ENCODE peak calls at places on chromosomes 2 and 18, in four cellular contexts. Q is HepG2, A is K562, K is HEK293T. Y is an unnamed sample.

GRCh38 chr2:241499146-241499965 is 9.0 kb downstream of the STK25 start:
- DNase-seq in K (no peak), Q (no peak), A (no peak), Y (no peak)

GRCh38 chr2:98511981-98512380 is 67.3 kb downstream of the INPP4A start:
- DNase-seq in A (no peak), K (no peak), Q (no peak), Y (no peak)

GRCh38 chr2:233351423-233351822 is 2.9 kb upstream of the DGKD start:
- DNase-seq in K (no peak), Q (no peak), A (no peak), Y (no peak)

GRCh38 chr18:11955299-11956029 is 25.8 kb upstream of the IMPA2 start:
- DNase-seq in Q (peak), K (no peak), A (peak), Y (no peak)

GRCh38 chr18:54240629-54241107 is 16.2 kb upstream of the MBD2 start:
- DNase-seq in A (no peak), Q (no peak), K (no peak), Y (no peak)

GRCh38 chr18:8785855-8786765 is 80.8 kb downstream of the MTCL1 start:
- DNase-seq in A (no peak), K (no peak), Q (no peak), Y (no peak)

GRCh38 chr2:70261501-70261900 is 3.6 kb downstream of the PCYOX1 start:
- DNase-seq in K (no peak), Q (no peak), A (no peak), Y (no peak)

GRCh38 chr2:203720011-203720410 is 13.6 kb downstream of the CD28 start:
- DNase-seq in Q (no peak), A (no peak), K (no peak), Y (no peak)

GRCh38 chr2:215796160-215796559 is 217.2 kb downstream of the MREG start:
- DNase-seq in Q (no peak), K (no peak), A (no peak), Y (no peak)

GRCh38 chr2:193377789-193378188 is 1183.1 kb upstream of the TMEFF2 start:
- DNase-seq in Q (no peak), K (no peak), A (no peak), Y (no peak)

GRCh38 chr2:12624911-12625598 is 91.7 kb upstream of the TRIB2 start:
- DNase-seq in A (no peak), K (no peak), Q (no peak), Y (peak)

GRCh38 chr2:60483400-60483799 is 70.1 kb downstream of the BCL11A start:
- DNase-seq in Q (no peak), K (no peak), A (no peak), Y (no peak)

GRCh38 chr2:39593439-39594393 is 72.0 kb upstream of the TMEM178A start:
- DNase-seq in Q (peak), K (peak), A (no peak), Y (peak)

GRCh38 chr2:238164906-238165287 is 6.1 kb downstream of the ERFE start:
- DNase-seq in K (no peak), A (no peak), Q (no peak), Y (no peak)

GRCh38 chr18:25062720-25063119 is 289.2 kb downstream of the ZNF521 start:
- DNase-seq in Q (no peak), A (no peak), K (no peak), Y (no peak)

GRCh38 chr2:227016894-227017293 is 147.1 kb downstream of the COL4A4 start:
- DNase-seq in A (no peak), K (no peak), Q (no peak), Y (no peak)

GRCh38 chr2:42809131-42809875 is 16.9 kb upstream of the HAAO start:
- DNase-seq in A (no peak), Q (no peak), K (no peak), Y (no peak)

GRCh38 chr18:37578886-37579513 is 13.4 kb upstream of the CELF4 start:
- DNase-seq in K (peak), A (peak), Q (peak), Y (no peak)

GRCh38 chr18:55735199-55735855 is 147.3 kb upstream of the TCF4 start:
- DNase-seq in Q (no peak), K (no peak), A (no peak), Y (no peak)

GRCh38 chr2:127117603-127118002 is 10.6 kb upstream of the BIN1 start:
- DNase-seq in A (no peak), Q (no peak), K (no peak), Y (no peak)

GRCh38 chr2:207747653-207748560 is 21.8 kb downstream of the FZD5 start:
- DNase-seq in Q (peak), A (no peak), K (no peak), Y (no peak)

GRCh38 chr2:46967990-46968647 is 52.5 kb upstream of the MCFD2 start:
- DNase-seq in A (peak), K (no peak), Q (no peak), Y (no peak)

GRCh38 chr18:9637036-9637767 is 22.8 kb upstream of the PPP4R1 start:
- DNase-seq in A (no peak), Q (no peak), K (no peak), Y (no peak)

GRCh38 chr2:24543252-24543651 is 52.2 kb downstream of the NCOA1 start:
- DNase-seq in A (no peak), K (no peak), Q (no peak), Y (peak)

DNA sequence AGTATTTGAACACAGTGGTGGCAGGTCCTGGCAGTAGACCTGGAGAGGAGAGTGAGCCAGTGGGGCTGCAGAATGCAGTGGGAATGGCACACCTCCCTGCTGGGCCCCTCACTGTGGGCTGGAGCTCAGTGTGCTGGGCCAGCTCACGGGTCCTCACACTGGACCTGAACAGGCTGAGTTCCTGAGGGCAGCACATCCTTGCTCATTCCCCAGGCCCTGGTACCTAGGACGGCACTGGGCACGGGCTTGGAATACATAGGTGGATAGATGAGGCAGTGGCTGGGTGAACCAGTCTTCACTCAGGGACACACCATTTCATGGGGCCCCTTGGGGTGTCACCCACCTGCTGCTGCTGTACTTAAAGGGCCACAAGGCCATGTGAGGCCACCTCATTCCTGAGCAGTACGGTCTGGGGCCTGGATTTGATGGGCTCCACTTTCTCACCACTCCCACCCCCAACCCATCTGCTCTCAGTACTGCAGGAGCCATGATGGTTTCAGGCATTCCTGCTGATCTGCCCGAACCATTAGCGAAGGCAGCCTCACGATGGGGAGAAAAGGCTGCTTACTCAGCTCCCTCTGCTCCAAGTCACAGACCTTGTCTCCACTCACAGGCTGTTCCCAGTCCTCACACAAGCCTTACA is 4.2 kb downstream of the TMEM177 start:
- DNase-seq in A (no peak), Q (no peak), K (no peak), Y (no peak)
- TF ChIP-seq ELF4 in A (no peak), Q (no peak), K (no peak), Y (no peak)

DNA sequence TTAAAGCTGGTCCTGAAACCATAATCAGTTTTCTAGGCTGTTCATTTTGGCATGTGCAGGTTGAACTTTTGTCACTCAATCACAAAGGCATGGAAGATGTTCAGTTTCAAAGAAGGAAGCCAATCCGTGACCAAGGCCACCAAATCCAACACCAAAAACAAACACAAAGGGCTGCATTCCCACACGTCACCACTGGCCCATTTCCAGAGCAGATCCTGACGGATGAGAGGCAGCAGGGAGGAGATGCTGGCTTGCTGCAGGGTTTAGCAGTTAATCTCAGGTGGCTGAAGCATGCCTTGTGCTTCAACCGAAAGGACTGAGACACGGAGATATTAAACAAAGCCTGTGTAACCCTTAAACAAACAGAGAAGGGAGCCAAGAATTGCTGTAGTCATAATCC is 191.9 kb upstream of the CTAGE1 start:
- DNase-seq in K (peak), Q (peak), A (peak), Y (no peak)
- TF ChIP-seq ELF4 in K (no peak), Q (no peak), A (no peak), Y (no peak)

GRCh38 chr2:134361648-134362047 is 107.8 kb downstream of the MGAT5 start:
- DNase-seq in K (no peak), A (no peak), Q (peak), Y (no peak)

GRCh38 chr2:134362152-134362653 is 108.3 kb downstream of the MGAT5 start:
- DNase-seq in K (no peak), Q (no peak), A (no peak), Y (no peak)

GRCh38 chr2:134359367-134360081 is 105.7 kb downstream of the MGAT5 start:
- DNase-seq in A (no peak), Q (peak), K (no peak), Y (no peak)

GRCh38 chr2:134362751-134363150 is 108.9 kb downstream of the MGAT5 start:
- DNase-seq in A (no peak), Q (no peak), K (no peak), Y (no peak)

DNA sequence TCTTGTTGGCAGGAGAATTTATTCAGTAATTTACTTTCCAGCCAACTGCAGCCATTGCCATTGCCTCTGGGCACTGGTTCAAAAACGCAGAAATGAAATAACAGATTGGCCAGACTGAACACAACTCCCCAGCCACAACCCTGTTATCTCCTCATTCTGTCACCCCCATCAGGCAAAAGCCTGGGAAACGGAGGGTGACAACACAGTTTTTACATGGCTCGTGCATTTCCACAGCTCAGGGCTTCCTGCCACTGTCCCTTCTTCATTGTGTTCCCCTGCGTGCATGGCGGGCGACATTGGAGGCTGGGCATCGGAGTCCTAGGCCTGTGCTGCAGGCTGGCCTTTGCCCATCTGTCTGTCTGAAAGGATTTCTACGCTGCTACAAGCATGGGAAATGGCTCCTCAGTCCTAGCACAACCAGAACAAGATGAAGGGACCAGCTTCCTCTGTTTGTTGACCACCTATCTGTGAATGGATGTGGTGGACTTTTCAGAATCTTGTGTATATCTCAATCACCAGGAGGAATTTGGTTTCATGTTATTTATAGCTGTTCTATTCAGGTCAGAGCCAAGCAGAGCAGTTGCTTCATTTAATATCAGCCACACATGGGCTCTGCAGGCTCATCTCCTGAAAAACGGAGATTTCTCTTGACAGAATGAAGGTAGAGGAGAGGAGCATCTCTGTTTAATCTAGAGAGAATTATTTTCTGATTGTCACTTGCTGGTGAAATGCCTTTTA is 107.0 kb downstream of the MGAT5 start:
- DNase-seq in Q (no peak), A (no peak), K (no peak), Y (no peak)
- TF ChIP-seq ELF4 in Q (no peak), A (no peak), K (no peak), Y (no peak)

DNA sequence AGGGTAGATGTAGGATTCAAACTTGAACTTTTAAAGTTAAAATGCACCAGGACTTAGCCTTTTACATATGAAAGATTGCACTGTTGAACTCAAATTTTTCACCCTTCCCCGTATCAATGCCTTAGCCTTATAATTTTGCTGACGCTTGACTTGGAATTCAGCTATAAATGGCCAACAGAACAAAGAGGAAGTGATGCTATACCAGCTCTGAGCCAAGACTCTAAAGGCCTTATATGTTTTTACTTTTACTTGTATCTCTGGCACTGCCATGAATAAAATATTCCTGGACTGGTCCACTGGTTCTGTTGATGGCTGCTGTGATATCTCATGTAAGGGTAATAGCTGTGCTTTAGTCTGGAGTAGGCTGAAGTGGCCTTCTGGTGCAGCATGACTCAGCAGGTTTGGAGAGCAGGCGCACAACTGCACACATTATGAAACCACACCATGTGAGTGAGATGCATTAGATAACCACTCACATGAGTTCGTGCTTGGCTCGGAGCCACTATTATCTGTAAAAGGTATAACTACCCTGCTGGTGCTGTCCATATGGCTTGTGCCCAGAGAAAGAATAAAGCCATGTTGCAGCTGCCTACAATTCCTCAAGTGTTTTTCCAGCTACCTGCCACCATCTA is 8.4 kb upstream of the IER3IP1 start:
- DNase-seq in K (no peak), Q (peak), A (peak), Y (no peak)
- TF ChIP-seq ELF4 in K (no peak), Q (no peak), A (no peak), Y (no peak)

DNA sequence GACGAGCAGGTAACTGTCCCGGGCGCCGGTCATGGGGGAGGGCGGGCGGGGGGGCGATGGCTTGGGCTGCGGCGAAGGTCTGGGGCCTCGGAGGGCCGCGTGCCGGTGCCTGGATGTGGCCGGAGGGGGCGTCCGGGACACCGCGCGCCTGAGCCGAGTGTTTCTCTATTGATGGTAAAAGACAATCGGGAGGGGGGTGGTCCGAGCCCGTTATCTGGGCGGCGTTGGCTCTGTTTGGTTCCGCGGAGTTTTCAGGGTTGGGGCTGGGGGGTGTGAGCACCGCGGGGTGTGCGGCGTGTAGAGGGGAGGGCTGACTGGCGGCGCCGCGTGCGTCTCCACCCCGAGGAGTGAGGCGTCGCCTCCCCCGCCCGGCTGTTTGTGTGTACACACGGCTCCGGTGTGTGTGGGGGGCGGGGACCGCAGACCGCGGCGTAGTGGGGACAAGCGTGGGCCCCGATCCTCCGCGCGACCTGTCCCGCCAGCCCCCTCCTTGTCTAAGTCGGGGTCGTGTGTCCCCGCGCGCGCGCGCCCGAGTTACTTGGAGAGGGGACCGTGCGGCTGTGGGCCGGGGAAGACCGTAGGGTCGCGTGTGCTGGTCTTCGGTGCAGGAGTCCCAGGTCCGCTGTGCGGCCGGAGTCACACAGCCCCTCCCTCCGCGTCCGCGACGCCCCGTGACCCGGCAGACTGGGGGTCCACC is 1.6 kb downstream of the CTIF start:
- DNase-seq in Q (peak), A (peak), K (peak), Y (peak)
- TF ChIP-seq ELF4 in Q (no peak), A (no peak), K (no peak), Y (no peak)

GRCh38 chr2:45497355-45497754 is 113.7 kb downstream of the SRBD1 start:
- DNase-seq in Q (no peak), A (no peak), K (no peak), Y (no peak)
- TF ChIP-seq ELF4 in Q (no peak), A (no peak), K (no peak), Y (no peak)

GRCh38 chr2:10004401-10004800 is 38.9 kb upstream of the KLF11 start:
- DNase-seq in A (no peak), Q (no peak), K (no peak), Y (no peak)

GRCh38 chr2:10003206-10004125 is 39.9 kb upstream of the KLF11 start:
- DNase-seq in K (no peak), Q (no peak), A (no peak), Y (no peak)

GRCh38 chr2:10002087-10002486 is 41.3 kb upstream of the KLF11 start:
- DNase-seq in Q (no peak), A (no peak), K (no peak), Y (no peak)

GRCh38 chr2:10001551-10001950 is 41.8 kb upstream of the KLF11 start:
- DNase-seq in A (no peak), K (no peak), Q (no peak), Y (no peak)

GRCh38 chr2:10002681-10003080 is 40.7 kb upstream of the KLF11 start:
- DNase-seq in K (no peak), A (no peak), Q (no peak), Y (no peak)
- TF ChIP-seq ELF4 in K (no peak), A (no peak), Q (no peak), Y (no peak)

GRCh38 chr2:235596272-235596671 is 102.4 kb downstream of the AGAP1 start:
- DNase-seq in K (no peak), Q (no peak), A (no peak), Y (no peak)

GRCh38 chr2:235594041-235594440 is 100.2 kb downstream of the AGAP1 start:
- DNase-seq in K (peak), A (peak), Q (peak), Y (no peak)

GRCh38 chr2:235594964-235595363 is 101.1 kb downstream of the AGAP1 start:
- DNase-seq in Q (no peak), A (no peak), K (no peak), Y (no peak)

GRCh38 chr2:235597081-235597615 is 103.3 kb downstream of the AGAP1 start:
- DNase-seq in K (no peak), A (no peak), Q (no peak), Y (no peak)

DNA sequence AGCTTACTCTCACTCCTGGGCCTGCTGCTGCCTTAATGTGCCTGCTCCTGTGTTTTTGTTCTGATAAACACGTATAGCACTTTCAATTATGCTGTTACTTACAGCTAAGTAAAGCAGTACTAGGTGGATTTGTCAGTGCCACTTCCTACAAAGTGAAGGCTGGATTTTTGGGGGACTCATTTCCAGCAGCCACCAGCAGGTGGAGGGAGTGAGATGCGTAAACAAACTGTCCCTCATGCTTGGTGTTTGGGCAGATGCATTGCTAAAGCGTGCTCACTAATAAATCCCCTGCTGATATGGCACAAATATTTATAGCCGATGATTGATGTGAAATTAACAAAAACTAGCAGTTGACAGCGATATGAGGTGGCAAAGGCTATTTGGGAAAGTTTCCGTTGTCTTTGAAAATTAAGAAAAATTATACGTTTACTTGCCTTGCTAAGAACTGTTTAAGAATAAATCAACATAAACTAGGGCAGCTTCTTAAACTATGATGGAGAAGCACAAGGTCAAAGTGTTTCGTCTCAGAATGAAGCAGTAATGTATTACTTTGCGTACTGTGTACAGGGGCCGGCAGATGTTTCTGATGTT is 101.7 kb downstream of the AGAP1 start:
- DNase-seq in Q (peak), A (peak), K (peak), Y (peak)
- TF ChIP-seq ELF4 in Q (no peak), A (no peak), K (no peak), Y (no peak)

Y was measured in WTC11.